ENCODE peak calls at places on chromosomes 7 and 10, in seven cellular contexts. One of them, this sample, is unnamed.

GRCh38 chr10:43376828-43377227 is 5.4 kb downstream of the FXYD4 start:
- DNase-seq in pancreas: no peak
- DNase-seq in right lobe of liver: no peak
- DNase-seq in effector memory CD4-positive, alpha-beta T cell: no peak
- DNase-seq in heart right ventricle: no peak
- DNase-seq in colonic mucosa: no peak
- DNase-seq in mesendoderm: no peak
- DNase-seq in this sample: no peak

GRCh38 chr7:129617607-129618006 is 6.1 kb downstream of the NRF1 start:
- DNase-seq in pancreas: no peak
- DNase-seq in right lobe of liver: no peak
- DNase-seq in effector memory CD4-positive, alpha-beta T cell: no peak
- DNase-seq in heart right ventricle: no peak
- DNase-seq in colonic mucosa: no peak
- DNase-seq in mesendoderm: no peak
- DNase-seq in this sample: peak

GRCh38 chr7:123749537-123749857 is 694 bp upstream of the WASL start:
- DNase-seq in pancreas: no peak
- DNase-seq in right lobe of liver: peak
- DNase-seq in effector memory CD4-positive, alpha-beta T cell: no peak
- DNase-seq in heart right ventricle: no peak
- DNase-seq in colonic mucosa: peak
- DNase-seq in mesendoderm: no peak
- DNase-seq in this sample: peak

GRCh38 chr10:130079614-130080460 is 30.8 kb downstream of the C10orf143 start:
- DNase-seq in pancreas: no peak
- DNase-seq in right lobe of liver: no peak
- DNase-seq in effector memory CD4-positive, alpha-beta T cell: no peak
- DNase-seq in heart right ventricle: no peak
- DNase-seq in colonic mucosa: no peak
- DNase-seq in mesendoderm: no peak
- DNase-seq in this sample: no peak

GRCh38 chr7:154699421-154699820 is 303.5 kb downstream of the PAXIP1 start:
- DNase-seq in pancreas: no peak
- DNase-seq in right lobe of liver: no peak
- DNase-seq in effector memory CD4-positive, alpha-beta T cell: no peak
- DNase-seq in heart right ventricle: no peak
- DNase-seq in colonic mucosa: no peak
- DNase-seq in mesendoderm: peak
- DNase-seq in this sample: no peak

GRCh38 chr10:89160339-89160738 is 46.8 kb downstream of the CH25H start:
- DNase-seq in pancreas: no peak
- DNase-seq in right lobe of liver: no peak
- DNase-seq in effector memory CD4-positive, alpha-beta T cell: no peak
- DNase-seq in heart right ventricle: no peak
- DNase-seq in colonic mucosa: no peak
- DNase-seq in mesendoderm: no peak
- DNase-seq in this sample: no peak

GRCh38 chr10:79274279-79275104 is 72.8 kb upstream of the PPIF start:
- DNase-seq in pancreas: peak
- DNase-seq in right lobe of liver: peak
- DNase-seq in effector memory CD4-positive, alpha-beta T cell: no peak
- DNase-seq in heart right ventricle: peak
- DNase-seq in colonic mucosa: peak
- DNase-seq in mesendoderm: no peak
- DNase-seq in this sample: peak

GRCh38 chr7:128057909-128058308 is 26.7 kb upstream of the LRRC4 start:
- DNase-seq in pancreas: no peak
- DNase-seq in right lobe of liver: no peak
- DNase-seq in effector memory CD4-positive, alpha-beta T cell: no peak
- DNase-seq in heart right ventricle: no peak
- DNase-seq in colonic mucosa: no peak
- DNase-seq in mesendoderm: no peak
- DNase-seq in this sample: no peak

GRCh38 chr7:117405519-117405918 is 21.8 kb downstream of the ASZ1 start:
- DNase-seq in pancreas: no peak
- DNase-seq in right lobe of liver: no peak
- DNase-seq in effector memory CD4-positive, alpha-beta T cell: no peak
- DNase-seq in heart right ventricle: no peak
- DNase-seq in colonic mucosa: no peak
- DNase-seq in mesendoderm: peak
- DNase-seq in this sample: no peak

GRCh38 chr7:118870187-118870586 is 645.7 kb downstream of the ANKRD7 start:
- DNase-seq in pancreas: no peak
- DNase-seq in right lobe of liver: no peak
- DNase-seq in effector memory CD4-positive, alpha-beta T cell: no peak
- DNase-seq in heart right ventricle: no peak
- DNase-seq in colonic mucosa: no peak
- DNase-seq in mesendoderm: peak
- DNase-seq in this sample: no peak

GRCh38 chr7:11194492-11194891 is 220.8 kb downstream of the PHF14 start:
- DNase-seq in pancreas: no peak
- DNase-seq in right lobe of liver: no peak
- DNase-seq in effector memory CD4-positive, alpha-beta T cell: no peak
- DNase-seq in heart right ventricle: no peak
- DNase-seq in colonic mucosa: no peak
- DNase-seq in mesendoderm: no peak
- DNase-seq in this sample: no peak

GRCh38 chr7:65820287-65820950 is 52.5 kb upstream of the VKORC1L1 start:
- DNase-seq in pancreas: no peak
- DNase-seq in right lobe of liver: no peak
- DNase-seq in effector memory CD4-positive, alpha-beta T cell: no peak
- DNase-seq in heart right ventricle: no peak
- DNase-seq in colonic mucosa: no peak
- DNase-seq in mesendoderm: peak
- DNase-seq in this sample: no peak

GRCh38 chr10:13759167-13759566 is 172.4 kb downstream of the PRPF18 start:
- DNase-seq in pancreas: peak
- DNase-seq in right lobe of liver: no peak
- DNase-seq in effector memory CD4-positive, alpha-beta T cell: no peak
- DNase-seq in heart right ventricle: no peak
- DNase-seq in colonic mucosa: no peak
- DNase-seq in mesendoderm: peak
- DNase-seq in this sample: no peak

GRCh38 chr7:2929321-2930201 is 85.5 kb upstream of the GNA12 start:
- DNase-seq in pancreas: no peak
- DNase-seq in right lobe of liver: no peak
- DNase-seq in effector memory CD4-positive, alpha-beta T cell: no peak
- DNase-seq in heart right ventricle: no peak
- DNase-seq in colonic mucosa: no peak
- DNase-seq in mesendoderm: peak
- DNase-seq in this sample: no peak

GRCh38 chr7:8109196-8110022 is 140.8 kb downstream of the GLCCI1 start:
- DNase-seq in pancreas: no peak
- DNase-seq in right lobe of liver: no peak
- DNase-seq in effector memory CD4-positive, alpha-beta T cell: no peak
- DNase-seq in heart right ventricle: no peak
- DNase-seq in colonic mucosa: no peak
- DNase-seq in mesendoderm: no peak
- DNase-seq in this sample: no peak

GRCh38 chr7:28155964-28156363 is 24.6 kb downstream of the JAZF1 start:
- DNase-seq in pancreas: no peak
- DNase-seq in right lobe of liver: no peak
- DNase-seq in effector memory CD4-positive, alpha-beta T cell: no peak
- DNase-seq in heart right ventricle: no peak
- DNase-seq in colonic mucosa: no peak
- DNase-seq in mesendoderm: no peak
- DNase-seq in this sample: no peak

GRCh38 chr10:84427903-84428650 is 99.7 kb downstream of the CCSER2 start:
- DNase-seq in pancreas: no peak
- DNase-seq in right lobe of liver: no peak
- DNase-seq in effector memory CD4-positive, alpha-beta T cell: no peak
- DNase-seq in heart right ventricle: no peak
- DNase-seq in colonic mucosa: no peak
- DNase-seq in mesendoderm: peak
- DNase-seq in this sample: no peak

GRCh38 chr10:48589266-48589665 is 15.6 kb downstream of the ARHGAP22 start:
- DNase-seq in pancreas: no peak
- DNase-seq in right lobe of liver: no peak
- DNase-seq in effector memory CD4-positive, alpha-beta T cell: no peak
- DNase-seq in heart right ventricle: peak
- DNase-seq in colonic mucosa: no peak
- DNase-seq in mesendoderm: no peak
- DNase-seq in this sample: no peak

GRCh38 chr10:23399701-23400144 is 39.2 kb upstream of the OTUD1 start:
- DNase-seq in pancreas: peak
- DNase-seq in right lobe of liver: no peak
- DNase-seq in effector memory CD4-positive, alpha-beta T cell: no peak
- DNase-seq in heart right ventricle: peak
- DNase-seq in colonic mucosa: no peak
- DNase-seq in mesendoderm: no peak
- DNase-seq in this sample: no peak

GRCh38 chr10:4080225-4080624 is 295.2 kb upstream of the KLF6 start:
- DNase-seq in pancreas: no peak
- DNase-seq in right lobe of liver: no peak
- DNase-seq in effector memory CD4-positive, alpha-beta T cell: no peak
- DNase-seq in heart right ventricle: no peak
- DNase-seq in colonic mucosa: no peak
- DNase-seq in mesendoderm: no peak
- DNase-seq in this sample: no peak

GRCh38 chr7:74230446-74231231 is 20.8 kb downstream of the LAT2 start:
- DNase-seq in pancreas: no peak
- DNase-seq in right lobe of liver: no peak
- DNase-seq in effector memory CD4-positive, alpha-beta T cell: no peak
- DNase-seq in heart right ventricle: no peak
- DNase-seq in colonic mucosa: no peak
- DNase-seq in mesendoderm: no peak
- DNase-seq in this sample: peak

GRCh38 chr10:66591865-66592264 is 334.0 kb upstream of the LRRTM3 start:
- DNase-seq in pancreas: no peak
- DNase-seq in right lobe of liver: no peak
- DNase-seq in effector memory CD4-positive, alpha-beta T cell: no peak
- DNase-seq in heart right ventricle: no peak
- DNase-seq in colonic mucosa: no peak
- DNase-seq in mesendoderm: no peak
- DNase-seq in this sample: no peak

GRCh38 chr10:129464251-129464650 is 2.8 kb upstream of the MGMT start:
- DNase-seq in pancreas: no peak
- DNase-seq in right lobe of liver: no peak
- DNase-seq in effector memory CD4-positive, alpha-beta T cell: no peak
- DNase-seq in heart right ventricle: no peak
- DNase-seq in colonic mucosa: no peak
- DNase-seq in mesendoderm: peak
- DNase-seq in this sample: no peak

GRCh38 chr7:70726294-70726693 is 405.6 kb upstream of the GALNT17 start:
- DNase-seq in pancreas: no peak
- DNase-seq in right lobe of liver: no peak
- DNase-seq in effector memory CD4-positive, alpha-beta T cell: no peak
- DNase-seq in heart right ventricle: no peak
- DNase-seq in colonic mucosa: no peak
- DNase-seq in mesendoderm: no peak
- DNase-seq in this sample: no peak
- H3K4me3 ChIP-seq in pancreas: no peak
- H3K4me3 ChIP-seq in right lobe of liver: no peak
- H3K4me3 ChIP-seq in effector memory CD4-positive, alpha-beta T cell: no peak
- H3K4me3 ChIP-seq in heart right ventricle: no peak
- H3K4me3 ChIP-seq in colonic mucosa: no peak
- H3K4me3 ChIP-seq in mesendoderm: no peak
- H3K4me3 ChIP-seq in this sample: no peak

DNA sequence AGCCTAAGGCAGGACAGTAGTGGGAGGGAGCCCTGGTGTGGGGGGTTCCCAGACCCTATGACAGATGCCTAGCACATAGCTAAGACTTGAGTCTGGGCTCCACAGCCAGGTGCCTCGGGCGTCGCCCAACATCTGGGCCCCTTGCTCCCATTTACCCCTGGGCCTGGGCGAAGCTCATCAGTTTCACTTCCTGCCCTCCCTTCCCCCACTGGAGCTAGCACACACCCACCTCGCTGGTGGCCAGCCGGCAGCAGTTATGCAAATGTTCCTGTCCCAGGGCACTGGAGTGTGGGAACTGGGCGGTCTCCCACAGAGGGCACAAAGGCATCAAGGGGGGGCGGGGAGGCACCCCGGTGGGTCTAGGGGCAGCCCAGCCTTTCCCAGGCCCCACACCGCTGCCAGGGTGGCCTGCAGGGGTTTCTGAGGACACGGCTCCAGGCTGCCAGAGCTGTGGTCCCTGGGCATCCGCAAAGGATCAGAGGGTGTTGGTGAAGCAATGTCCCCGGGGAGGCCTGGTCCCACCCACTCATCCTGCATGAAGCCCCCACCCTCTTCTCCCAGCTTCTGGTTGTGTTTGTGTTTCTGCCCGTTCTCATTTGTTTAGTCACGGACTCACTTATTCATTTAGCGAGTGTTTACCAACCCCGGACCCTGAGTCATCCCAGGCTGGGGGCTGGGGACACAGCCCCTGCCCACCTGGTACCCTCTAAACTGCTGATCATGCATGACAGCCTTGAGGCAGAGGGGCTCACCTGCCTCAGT is 20.4 kb downstream of the SH2B2 start:
- DNase-seq in pancreas: no peak
- DNase-seq in right lobe of liver: peak
- DNase-seq in effector memory CD4-positive, alpha-beta T cell: no peak
- DNase-seq in heart right ventricle: peak
- DNase-seq in colonic mucosa: peak
- DNase-seq in mesendoderm: peak
- DNase-seq in this sample: no peak
- H3K4me3 ChIP-seq in pancreas: no peak
- H3K4me3 ChIP-seq in right lobe of liver: no peak
- H3K4me3 ChIP-seq in effector memory CD4-positive, alpha-beta T cell: peak
- H3K4me3 ChIP-seq in heart right ventricle: no peak
- H3K4me3 ChIP-seq in colonic mucosa: peak
- H3K4me3 ChIP-seq in mesendoderm: no peak
- H3K4me3 ChIP-seq in this sample: no peak

GRCh38 chr7:43870316-43870715 is 999 bp upstream of the MRPS24 start:
- DNase-seq in pancreas: no peak
- DNase-seq in right lobe of liver: no peak
- DNase-seq in effector memory CD4-positive, alpha-beta T cell: no peak
- DNase-seq in heart right ventricle: no peak
- DNase-seq in colonic mucosa: no peak
- DNase-seq in mesendoderm: no peak
- DNase-seq in this sample: no peak

GRCh38 chr7:43869898-43870240 is 552 bp upstream of the MRPS24 start:
- DNase-seq in pancreas: no peak
- DNase-seq in right lobe of liver: no peak
- DNase-seq in effector memory CD4-positive, alpha-beta T cell: no peak
- DNase-seq in heart right ventricle: peak
- DNase-seq in colonic mucosa: peak
- DNase-seq in mesendoderm: peak
- DNase-seq in this sample: peak

GRCh38 chr7:43868681-43869017 is 668 bp downstream of the MRPS24 start:
- DNase-seq in pancreas: no peak
- DNase-seq in right lobe of liver: no peak
- DNase-seq in effector memory CD4-positive, alpha-beta T cell: no peak
- DNase-seq in heart right ventricle: no peak
- DNase-seq in colonic mucosa: no peak
- DNase-seq in mesendoderm: no peak
- DNase-seq in this sample: no peak

GRCh38 chr7:43869018-43869897 is at the start of gene MRPS24:
- DNase-seq in pancreas: peak
- DNase-seq in right lobe of liver: peak
- DNase-seq in effector memory CD4-positive, alpha-beta T cell: peak
- DNase-seq in heart right ventricle: peak
- DNase-seq in colonic mucosa: peak
- DNase-seq in mesendoderm: peak
- DNase-seq in this sample: peak

GRCh38 chr7:43868181-43868580 is 1.1 kb downstream of the MRPS24 start:
- DNase-seq in pancreas: no peak
- DNase-seq in right lobe of liver: no peak
- DNase-seq in effector memory CD4-positive, alpha-beta T cell: no peak
- DNase-seq in heart right ventricle: no peak
- DNase-seq in colonic mucosa: peak
- DNase-seq in mesendoderm: no peak
- DNase-seq in this sample: no peak
- H3K4me3 ChIP-seq in pancreas: peak
- H3K4me3 ChIP-seq in right lobe of liver: peak
- H3K4me3 ChIP-seq in effector memory CD4-positive, alpha-beta T cell: peak
- H3K4me3 ChIP-seq in heart right ventricle: no peak
- H3K4me3 ChIP-seq in colonic mucosa: peak
- H3K4me3 ChIP-seq in mesendoderm: no peak
- H3K4me3 ChIP-seq in this sample: peak

GRCh38 chr7:111560773-111561658 is 1.3 kb downstream of the IMMP2L start:
- DNase-seq in pancreas: no peak
- DNase-seq in right lobe of liver: no peak
- DNase-seq in effector memory CD4-positive, alpha-beta T cell: no peak
- DNase-seq in heart right ventricle: no peak
- DNase-seq in colonic mucosa: no peak
- DNase-seq in mesendoderm: peak
- DNase-seq in this sample: no peak
- H3K4me3 ChIP-seq in pancreas: peak
- H3K4me3 ChIP-seq in right lobe of liver: peak
- H3K4me3 ChIP-seq in effector memory CD4-positive, alpha-beta T cell: peak
- H3K4me3 ChIP-seq in heart right ventricle: peak
- H3K4me3 ChIP-seq in colonic mucosa: peak
- H3K4me3 ChIP-seq in mesendoderm: peak
- H3K4me3 ChIP-seq in this sample: peak

This sample was measured in HL-60.